ENCODE peak calls at places on chromosomes 12 and 14, in four cellular contexts. B is iPS-NIHi11, V is EL, A is AML-193. N is an unnamed sample.

GRCh38 chr14:94853920-94854319 is 84.0 kb upstream of the GSC start:
- DNase-seq in B (no peak), V (no peak), A (no peak), N (no peak)

GRCh38 chr12:22518067-22518719 is 26.1 kb downstream of the C2CD5 start:
- DNase-seq in B (no peak), V (peak), A (no peak), N (no peak)

GRCh38 chr12:28884861-28885260 is 264.2 kb upstream of the FAR2 start:
- DNase-seq in B (no peak), V (no peak), A (no peak), N (no peak)

GRCh38 chr12:57299514-57300016 is 48.6 kb upstream of the STAC3 start:
- DNase-seq in B (peak), V (no peak), A (no peak), N (no peak)

GRCh38 chr12:105961821-105962671 is 176.7 kb downstream of the NUAK1 start:
- DNase-seq in B (no peak), V (no peak), A (no peak), N (no peak)

GRCh38 chr12:6854036-6854435 is 2.1 kb downstream of the USP5 start:
- DNase-seq in B (no peak), V (no peak), A (no peak), N (no peak)

GRCh38 chr14:76919811-76920571 is 93.8 kb downstream of the LRRC74A start:
- DNase-seq in B (no peak), V (peak), A (no peak), N (no peak)

GRCh38 chr14:71236430-71236829 is 329.2 kb downstream of the PCNX1 start:
- DNase-seq in B (no peak), V (no peak), A (no peak), N (no peak)

GRCh38 chr12:10364839-10365681 is 24.8 kb downstream of the KLRK1 start:
- DNase-seq in B (peak), V (peak), A (peak), N (peak)

GRCh38 chr12:114355389-114356088 is 50.4 kb downstream of the TBX5 start:
- DNase-seq in B (peak), V (no peak), A (no peak), N (no peak)

GRCh38 chr12:91205791-91206190 is 23.2 kb upstream of the DCN start:
- DNase-seq in B (no peak), V (peak), A (no peak), N (no peak)

GRCh38 chr12:12376636-12377448 is 20.0 kb downstream of the BORCS5 start:
- DNase-seq in B (peak), V (peak), A (peak), N (no peak)

GRCh38 chr12:98948566-98948965 is 303.5 kb downstream of the APAF1 start:
- DNase-seq in B (no peak), V (no peak), A (no peak), N (no peak)

GRCh38 chr14:22099942-22100763 is 426.5 kb upstream of the OR4E1 start:
- DNase-seq in B (peak), V (peak), A (peak), N (no peak)

GRCh38 chr14:68791078-68791983 is 1.5 kb downstream of the ZFP36L1 start:
- DNase-seq in B (no peak), V (peak), A (no peak), N (no peak)

GRCh38 chr12:69935651-69936100 is 110.6 kb downstream of the MYRFL start:
- DNase-seq in B (no peak), V (no peak), A (no peak), N (peak)

GRCh38 chr12:93126069-93126474 is 197.0 kb upstream of the EEA1 start:
- DNase-seq in B (no peak), V (no peak), A (no peak), N (no peak)

GRCh38 chr12:64104376-64104775 is 117.7 kb downstream of the KICS2 start:
- DNase-seq in B (no peak), V (peak), A (no peak), N (no peak)

GRCh38 chr14:64419003-64419402 is 30.9 kb downstream of the MTHFD1 start:
- DNase-seq in B (no peak), V (no peak), A (no peak), N (no peak)

GRCh38 chr12:14776236-14776959 is 26.9 kb downstream of the WBP11 start:
- DNase-seq in B (no peak), V (peak), A (peak), N (no peak)

GRCh38 chr12:401235-402126 is at the start of gene CCDC77:
- DNase-seq in B (peak), V (peak), A (no peak), N (peak)

GRCh38 chr12:132237772-132238486 is 91.5 kb downstream of the GALNT9 start:
- DNase-seq in B (no peak), V (no peak), A (no peak), N (no peak)

GRCh38 chr14:100049220-100049619 is 16.0 kb upstream of the EVL start:
- DNase-seq in B (no peak), V (peak), A (no peak), N (no peak)

GRCh38 chr12:65941388-65941787 is 117.1 kb downstream of the HMGA2 start:
- DNase-seq in B (no peak), V (peak), A (no peak), N (no peak)

GRCh38 chr12:106919910-106920544 is 35.7 kb upstream of the TMEM263 start:
- DNase-seq in B (peak), V (peak), A (peak), N (no peak)

GRCh38 chr12:47967461-47968430 is 4.3 kb downstream of the TMEM106C start:
- DNase-seq in B (no peak), V (no peak), A (no peak), N (no peak)

GRCh38 chr14:73472182-73473114 is 14.1 kb upstream of the NUMB start:
- DNase-seq in B (peak), V (peak), A (peak), N (no peak)

GRCh38 chr12:1680804-1681492 is 9.9 kb upstream of the ADIPOR2 start:
- DNase-seq in B (no peak), V (no peak), A (no peak), N (no peak)

GRCh38 chr12:53060064-53060720 is 10.3 kb downstream of the TNS2 start:
- DNase-seq in B (no peak), V (no peak), A (no peak), N (no peak)

GRCh38 chr12:92208613-92209121 is 63.0 kb upstream of the BTG1 start:
- DNase-seq in B (no peak), V (peak), A (no peak), N (no peak)

GRCh38 chr12:110577717-110578521 is 5.2 kb downstream of the PPTC7 start:
- DNase-seq in B (no peak), V (peak), A (peak), N (no peak)

GRCh38 chr14:103057372-103058208 is at the start of gene CDC42BPB:
- DNase-seq in B (peak), V (peak), A (no peak), N (peak)

GRCh38 chr12:12954361-12954760 is 2.4 kb upstream of the GPRC5D start:
- DNase-seq in B (no peak), V (peak), A (no peak), N (no peak)

GRCh38 chr14:57486767-57487379 is 6.8 kb downstream of the CCDC198 start:
- DNase-seq in B (peak), V (peak), A (peak), N (no peak)

GRCh38 chr14:50044040-50044651 is 72.2 kb downstream of the VCPKMT start:
- DNase-seq in B (no peak), V (no peak), A (no peak), N (no peak)

GRCh38 chr12:75294338-75294737 is 35.8 kb downstream of the CAPS2 start:
- DNase-seq in B (no peak), V (no peak), A (no peak), N (no peak)